ENCODE peak calls at places on chromosomes 12 and 14, in six cellular contexts. P is lung, Y is A549, F is left cardiac atrium, W is midbrain, Q is SK-MEL-5. U is an unnamed sample.

GRCh38 chr12:1660304-1661187 is 30.3 kb upstream of the ADIPOR2 start:
- DNase-seq in Y (peak), W (peak), F (peak), P (peak), Q (no peak), U (no peak)

GRCh38 chr14:55749201-55749812 is 169.3 kb downstream of the KTN1 start:
- DNase-seq in F (no peak), Q (peak), W (no peak), Y (peak), P (no peak), U (no peak)

GRCh38 chr14:87628129-87628528 is 364.9 kb downstream of the GALC start:
- DNase-seq in Y (no peak), F (peak), Q (no peak), W (no peak), P (no peak), U (peak)

GRCh38 chr14:66311935-66312334 is 174.2 kb upstream of the CCDC196 start:
- DNase-seq in W (no peak), P (no peak), Q (no peak), Y (no peak), F (no peak), U (no peak)

GRCh38 chr14:81219821-81220487 is 805 bp downstream of the GTF2A1 start:
- DNase-seq in W (peak), Q (peak), F (peak), Y (peak), P (peak), U (no peak)

GRCh38 chr12:28872654-28873268 is 276.3 kb upstream of the FAR2 start:
- DNase-seq in Y (peak), W (peak), F (peak), Q (peak), P (peak), U (peak)

GRCh38 chr12:3137268-3137761 is 60.1 kb downstream of the TSPAN9 start:
- DNase-seq in Q (peak), P (no peak), F (peak), Y (no peak), W (no peak), U (no peak)

GRCh38 chr14:53900499-53900898 is 56.1 kb downstream of the BMP4 start:
- DNase-seq in P (no peak), Y (no peak), W (no peak), Q (no peak), F (peak), U (no peak)

GRCh38 chr14:94001501-94002396 is 4.6 kb downstream of the CCDC197 start:
- DNase-seq in Q (peak), W (peak), F (peak), P (peak), Y (peak), U (peak)

GRCh38 chr14:54568821-54569591 is 2.1 kb downstream of the SAMD4A start:
- DNase-seq in Y (no peak), Q (no peak), W (no peak), P (no peak), F (peak), U (no peak)

GRCh38 chr14:104589338-104590195 is 10.0 kb downstream of the C14orf180 start:
- DNase-seq in Q (no peak), P (no peak), Y (no peak), F (no peak), W (no peak), U (no peak)

U was measured in pons.